ENCODE peak calls at places on chromosomes 13 and 19, in eight cellular contexts. One of them, this sample, is unnamed. For H3K9me3, the result is how much of the 10 kb centered on the place peaks cover.

GRCh38 chr19:6811906-6812305 is 39.4 kb downstream of the VAV1 start:
- DNase-seq in colonic mucosa: no peak
- DNase-seq in Caco-2: peak
- DNase-seq in thoracic aorta: no peak
- DNase-seq in ascending aorta: no peak
- DNase-seq in IMR-90: peak
- DNase-seq in adrenal gland: no peak
- DNase-seq in OCI-LY7: peak
- DNase-seq in this sample: no peak

GRCh38 chr19:17762505-17763229 is 11.4 kb downstream of the FCHO1 start:
- DNase-seq in colonic mucosa: peak
- DNase-seq in Caco-2: peak
- DNase-seq in thoracic aorta: no peak
- DNase-seq in ascending aorta: no peak
- DNase-seq in IMR-90: peak
- DNase-seq in adrenal gland: peak
- DNase-seq in OCI-LY7: peak
- DNase-seq in this sample: no peak

GRCh38 chr13:41199526-41199925 is 5.2 kb upstream of the KBTBD7 start:
- DNase-seq in colonic mucosa: no peak
- DNase-seq in Caco-2: no peak
- DNase-seq in thoracic aorta: no peak
- DNase-seq in ascending aorta: no peak
- DNase-seq in IMR-90: no peak
- DNase-seq in adrenal gland: no peak
- DNase-seq in OCI-LY7: peak
- DNase-seq in this sample: no peak

GRCh38 chr13:37427843-37428494 is 170.6 kb downstream of the POSTN start:
- DNase-seq in colonic mucosa: no peak
- DNase-seq in Caco-2: no peak
- DNase-seq in thoracic aorta: no peak
- DNase-seq in ascending aorta: no peak
- DNase-seq in IMR-90: no peak
- DNase-seq in adrenal gland: no peak
- DNase-seq in OCI-LY7: peak
- DNase-seq in this sample: no peak

GRCh38 chr13:29958476-29958875 is 108.1 kb upstream of the UBL3 start:
- DNase-seq in colonic mucosa: no peak
- DNase-seq in Caco-2: no peak
- DNase-seq in thoracic aorta: no peak
- DNase-seq in ascending aorta: no peak
- DNase-seq in IMR-90: no peak
- DNase-seq in adrenal gland: no peak
- DNase-seq in OCI-LY7: no peak
- DNase-seq in this sample: no peak

GRCh38 chr13:69591437-69591836 is 516.2 kb upstream of the ATXN8OS start:
- DNase-seq in colonic mucosa: no peak
- DNase-seq in Caco-2: no peak
- DNase-seq in thoracic aorta: no peak
- DNase-seq in ascending aorta: no peak
- DNase-seq in IMR-90: no peak
- DNase-seq in adrenal gland: no peak
- DNase-seq in OCI-LY7: no peak
- DNase-seq in this sample: no peak

GRCh38 chr19:7861619-7862412 is 12.4 kb downstream of the PRR36 start:
- DNase-seq in colonic mucosa: no peak
- DNase-seq in Caco-2: peak
- DNase-seq in thoracic aorta: no peak
- DNase-seq in ascending aorta: no peak
- DNase-seq in IMR-90: no peak
- DNase-seq in adrenal gland: no peak
- DNase-seq in OCI-LY7: no peak
- DNase-seq in this sample: no peak

GRCh38 chr13:31814523-31814922 is 75.2 kb downstream of the RXFP2 start:
- DNase-seq in colonic mucosa: no peak
- DNase-seq in Caco-2: no peak
- DNase-seq in thoracic aorta: no peak
- DNase-seq in ascending aorta: no peak
- DNase-seq in IMR-90: no peak
- DNase-seq in adrenal gland: no peak
- DNase-seq in OCI-LY7: no peak
- DNase-seq in this sample: no peak

GRCh38 chr19:11096210-11096841 is 7.1 kb downstream of the LDLR start:
- DNase-seq in colonic mucosa: no peak
- DNase-seq in Caco-2: no peak
- DNase-seq in thoracic aorta: no peak
- DNase-seq in ascending aorta: no peak
- DNase-seq in IMR-90: peak
- DNase-seq in adrenal gland: peak
- DNase-seq in OCI-LY7: no peak
- DNase-seq in this sample: no peak

GRCh38 chr19:33390120-33390907 is 16.8 kb downstream of the CEBPG start:
- DNase-seq in colonic mucosa: peak
- DNase-seq in Caco-2: no peak
- DNase-seq in thoracic aorta: no peak
- DNase-seq in ascending aorta: no peak
- DNase-seq in IMR-90: no peak
- DNase-seq in adrenal gland: no peak
- DNase-seq in OCI-LY7: no peak
- DNase-seq in this sample: no peak

GRCh38 chr13:97242755-97243497 is 20.8 kb downstream of the MBNL2 start:
- DNase-seq in colonic mucosa: no peak
- DNase-seq in Caco-2: no peak
- DNase-seq in thoracic aorta: no peak
- DNase-seq in ascending aorta: no peak
- DNase-seq in IMR-90: no peak
- DNase-seq in adrenal gland: no peak
- DNase-seq in OCI-LY7: no peak
- DNase-seq in this sample: no peak

GRCh38 chr19:49847731-49848696 is 2.9 kb upstream of the PTOV1 start:
- DNase-seq in colonic mucosa: no peak
- DNase-seq in Caco-2: no peak
- DNase-seq in thoracic aorta: no peak
- DNase-seq in ascending aorta: no peak
- DNase-seq in IMR-90: peak
- DNase-seq in adrenal gland: no peak
- DNase-seq in OCI-LY7: no peak
- DNase-seq in this sample: no peak

GRCh38 chr13:47990920-47991466 is 10.1 kb downstream of the SUCLA2 start:
- DNase-seq in colonic mucosa: no peak
- DNase-seq in Caco-2: peak
- DNase-seq in thoracic aorta: no peak
- DNase-seq in ascending aorta: no peak
- DNase-seq in IMR-90: no peak
- DNase-seq in adrenal gland: no peak
- DNase-seq in OCI-LY7: no peak
- DNase-seq in this sample: no peak

GRCh38 chr13:58594978-58595600 is 963.5 kb downstream of the PCDH17 start:
- DNase-seq in colonic mucosa: no peak
- DNase-seq in Caco-2: no peak
- DNase-seq in thoracic aorta: no peak
- DNase-seq in ascending aorta: no peak
- DNase-seq in IMR-90: no peak
- DNase-seq in adrenal gland: no peak
- DNase-seq in OCI-LY7: no peak
- DNase-seq in this sample: no peak

GRCh38 chr13:58592052-58592451 is 960.5 kb downstream of the PCDH17 start:
- DNase-seq in colonic mucosa: no peak
- DNase-seq in Caco-2: no peak
- DNase-seq in thoracic aorta: no peak
- DNase-seq in ascending aorta: no peak
- DNase-seq in IMR-90: no peak
- DNase-seq in adrenal gland: no peak
- DNase-seq in OCI-LY7: no peak
- DNase-seq in this sample: no peak

GRCh38 chr13:58598241-58598640 is 966.7 kb downstream of the PCDH17 start:
- DNase-seq in colonic mucosa: no peak
- DNase-seq in Caco-2: peak
- DNase-seq in thoracic aorta: no peak
- DNase-seq in ascending aorta: no peak
- DNase-seq in IMR-90: no peak
- DNase-seq in adrenal gland: no peak
- DNase-seq in OCI-LY7: no peak
- DNase-seq in this sample: no peak

GRCh38 chr13:58597552-58597951 is 966.0 kb downstream of the PCDH17 start:
- DNase-seq in colonic mucosa: no peak
- DNase-seq in Caco-2: no peak
- DNase-seq in thoracic aorta: no peak
- DNase-seq in ascending aorta: no peak
- DNase-seq in IMR-90: no peak
- DNase-seq in adrenal gland: no peak
- DNase-seq in OCI-LY7: no peak
- DNase-seq in this sample: no peak
- H3K9me3 ChIP-seq in colonic mucosa: under half
- H3K9me3 ChIP-seq in Caco-2: under half
- H3K9me3 ChIP-seq in thoracic aorta: under half
- H3K9me3 ChIP-seq in ascending aorta: under half
- H3K9me3 ChIP-seq in IMR-90: under half
- H3K9me3 ChIP-seq in adrenal gland: under half
- H3K9me3 ChIP-seq in OCI-LY7: under half
- H3K9me3 ChIP-seq in this sample: under half

DNA sequence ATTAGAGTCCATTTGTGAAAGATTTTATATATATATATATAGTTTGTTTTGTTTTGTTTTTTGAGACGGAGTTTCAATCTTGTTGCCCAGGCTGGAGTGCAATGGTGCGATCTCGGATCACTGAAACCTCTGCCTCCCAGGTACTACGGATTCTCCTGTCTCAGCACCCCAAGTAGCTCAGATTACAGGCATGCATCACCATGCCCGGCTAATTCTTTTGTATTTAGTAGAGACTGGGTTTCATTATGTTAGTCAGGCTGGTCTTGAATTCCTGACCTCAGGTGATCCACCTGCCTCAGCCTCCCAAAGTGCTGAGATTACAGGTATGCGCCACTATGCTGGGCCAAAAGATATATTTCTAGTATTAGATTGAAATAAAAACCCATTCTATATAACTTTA is 4.0 kb upstream of the ZNF701 start:
- DNase-seq in colonic mucosa: no peak
- DNase-seq in Caco-2: no peak
- DNase-seq in thoracic aorta: no peak
- DNase-seq in ascending aorta: no peak
- DNase-seq in IMR-90: no peak
- DNase-seq in adrenal gland: no peak
- DNase-seq in OCI-LY7: no peak
- DNase-seq in this sample: no peak
- H3K9me3 ChIP-seq in colonic mucosa: under half
- H3K9me3 ChIP-seq in Caco-2: under half
- H3K9me3 ChIP-seq in thoracic aorta: under half
- H3K9me3 ChIP-seq in ascending aorta: under half
- H3K9me3 ChIP-seq in IMR-90: under half
- H3K9me3 ChIP-seq in adrenal gland: under half
- H3K9me3 ChIP-seq in OCI-LY7: under half
- H3K9me3 ChIP-seq in this sample: under half

GRCh38 chr13:65034266-65034665 is 2195.9 kb downstream of the PCDH9 start:
- DNase-seq in colonic mucosa: no peak
- DNase-seq in Caco-2: no peak
- DNase-seq in thoracic aorta: no peak
- DNase-seq in ascending aorta: no peak
- DNase-seq in IMR-90: no peak
- DNase-seq in adrenal gland: no peak
- DNase-seq in OCI-LY7: no peak
- DNase-seq in this sample: no peak

GRCh38 chr13:65036999-65037398 is 2193.1 kb downstream of the PCDH9 start:
- DNase-seq in colonic mucosa: no peak
- DNase-seq in Caco-2: no peak
- DNase-seq in thoracic aorta: no peak
- DNase-seq in ascending aorta: no peak
- DNase-seq in IMR-90: no peak
- DNase-seq in adrenal gland: no peak
- DNase-seq in OCI-LY7: no peak
- DNase-seq in this sample: no peak

GRCh38 chr13:65028101-65028500 is 2202.0 kb downstream of the PCDH9 start:
- DNase-seq in colonic mucosa: no peak
- DNase-seq in Caco-2: no peak
- DNase-seq in thoracic aorta: no peak
- DNase-seq in ascending aorta: no peak
- DNase-seq in IMR-90: no peak
- DNase-seq in adrenal gland: no peak
- DNase-seq in OCI-LY7: no peak
- DNase-seq in this sample: no peak

DNA sequence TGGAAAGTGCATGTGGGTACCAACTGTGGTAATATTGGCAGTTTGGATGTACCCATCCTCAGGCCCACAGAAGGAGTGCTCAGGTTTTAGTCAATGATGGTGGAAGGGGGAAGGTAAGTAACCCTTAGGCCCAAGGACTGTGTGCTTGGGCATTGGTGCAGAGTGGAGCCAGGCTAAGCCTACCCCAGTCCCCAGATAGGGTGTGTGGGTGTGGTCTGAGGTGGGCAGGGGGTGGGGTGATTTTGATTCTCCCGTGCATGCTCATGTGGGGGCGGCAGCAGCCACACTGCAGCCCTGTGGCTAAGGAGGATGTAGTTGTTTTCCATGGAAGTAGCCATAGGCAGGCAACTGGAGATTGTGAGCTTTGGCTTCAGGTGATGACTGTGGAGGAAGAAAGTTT is 2197.3 kb downstream of the PCDH9 start:
- DNase-seq in colonic mucosa: no peak
- DNase-seq in Caco-2: no peak
- DNase-seq in thoracic aorta: no peak
- DNase-seq in ascending aorta: no peak
- DNase-seq in IMR-90: no peak
- DNase-seq in adrenal gland: no peak
- DNase-seq in OCI-LY7: no peak
- DNase-seq in this sample: no peak
- H3K9me3 ChIP-seq in colonic mucosa: under half
- H3K9me3 ChIP-seq in Caco-2: under half
- H3K9me3 ChIP-seq in thoracic aorta: under half
- H3K9me3 ChIP-seq in ascending aorta: under half
- H3K9me3 ChIP-seq in IMR-90: under half
- H3K9me3 ChIP-seq in adrenal gland: under half
- H3K9me3 ChIP-seq in OCI-LY7: under half
- H3K9me3 ChIP-seq in this sample: under half

GRCh38 chr19:28920269-28921066 is 292.5 kb downstream of the UQCRFS1 start:
- DNase-seq in colonic mucosa: no peak
- DNase-seq in Caco-2: no peak
- DNase-seq in thoracic aorta: no peak
- DNase-seq in ascending aorta: no peak
- DNase-seq in IMR-90: peak
- DNase-seq in adrenal gland: no peak
- DNase-seq in OCI-LY7: no peak
- DNase-seq in this sample: no peak

GRCh38 chr19:28917661-28918060 is 295.3 kb downstream of the UQCRFS1 start:
- DNase-seq in colonic mucosa: no peak
- DNase-seq in Caco-2: no peak
- DNase-seq in thoracic aorta: no peak
- DNase-seq in ascending aorta: no peak
- DNase-seq in IMR-90: no peak
- DNase-seq in adrenal gland: no peak
- DNase-seq in OCI-LY7: no peak
- DNase-seq in this sample: no peak

GRCh38 chr19:28913626-28914025 is 299.3 kb downstream of the UQCRFS1 start:
- DNase-seq in colonic mucosa: no peak
- DNase-seq in Caco-2: no peak
- DNase-seq in thoracic aorta: no peak
- DNase-seq in ascending aorta: no peak
- DNase-seq in IMR-90: no peak
- DNase-seq in adrenal gland: no peak
- DNase-seq in OCI-LY7: no peak
- DNase-seq in this sample: no peak

GRCh38 chr19:28914173-28914572 is 298.8 kb downstream of the UQCRFS1 start:
- DNase-seq in colonic mucosa: no peak
- DNase-seq in Caco-2: no peak
- DNase-seq in thoracic aorta: no peak
- DNase-seq in ascending aorta: no peak
- DNase-seq in IMR-90: no peak
- DNase-seq in adrenal gland: no peak
- DNase-seq in OCI-LY7: no peak
- DNase-seq in this sample: no peak

GRCh38 chr19:28915737-28916460 is 297.1 kb downstream of the UQCRFS1 start:
- DNase-seq in colonic mucosa: no peak
- DNase-seq in Caco-2: no peak
- DNase-seq in thoracic aorta: no peak
- DNase-seq in ascending aorta: no peak
- DNase-seq in IMR-90: no peak
- DNase-seq in adrenal gland: no peak
- DNase-seq in OCI-LY7: no peak
- DNase-seq in this sample: no peak
- H3K9me3 ChIP-seq in colonic mucosa: under half
- H3K9me3 ChIP-seq in Caco-2: under half
- H3K9me3 ChIP-seq in thoracic aorta: under half
- H3K9me3 ChIP-seq in ascending aorta: under half
- H3K9me3 ChIP-seq in IMR-90: under half
- H3K9me3 ChIP-seq in adrenal gland: under half
- H3K9me3 ChIP-seq in OCI-LY7: under half
- H3K9me3 ChIP-seq in this sample: under half